ENCODE peak calls at places on chromosomes 12 and 14, in four cellular contexts. B is H9; Y is left ventricle myocardium inferior; K is CD8-positive, alpha-beta T cell. S is an unnamed sample.

GRCh38 chr14:93533437-93533836 is 102.7 kb downstream of the UNC79 start:
- DNase-seq in B (no peak), Y (no peak), K (no peak), S (no peak)

GRCh38 chr14:36944307-36945010 is 227.9 kb downstream of the SLC25A21 start:
- DNase-seq in B (no peak), Y (no peak), K (no peak), S (no peak)

GRCh38 chr12:119740835-119741234 is 72.9 kb downstream of the PRKAB1 start:
- DNase-seq in B (no peak), Y (no peak), K (no peak), S (no peak)

GRCh38 chr14:61644834-61645233 is 50.5 kb upstream of the HIF1A start:
- DNase-seq in B (no peak), Y (no peak), K (no peak), S (no peak)

GRCh38 chr14:104149617-104150141 is 11.3 kb downstream of the KIF26A start:
- DNase-seq in B (peak; percentile 89), Y (no peak), K (no peak), S (no peak)

GRCh38 chr14:35814371-35815005 is 5.4 kb upstream of the RALGAPA1 start:
- DNase-seq in B (peak; percentile 68), Y (no peak), K (peak; percentile 72), S (no peak)

GRCh38 chr12:57248934-57249742 is 1.8 kb downstream of the STAC3 start:
- DNase-seq in B (peak; percentile 36), Y (peak; percentile 29), K (no peak), S (no peak)

GRCh38 chr14:39488600-39488999 is 56.4 kb upstream of the FBXO33 start:
- DNase-seq in B (peak; percentile 73), Y (no peak), K (no peak), S (no peak)

GRCh38 chr12:74602881-74603523 is 65.4 kb downstream of the ATXN7L3B start:
- DNase-seq in B (no peak), Y (no peak), K (no peak), S (no peak)

GRCh38 chr12:98227162-98227561 is 288.2 kb upstream of the TMPO start:
- DNase-seq in B (no peak), Y (no peak), K (no peak), S (no peak)

GRCh38 chr12:131907379-131908081 is 13.1 kb downstream of the ULK1 start:
- DNase-seq in B (no peak), Y (no peak), K (no peak), S (no peak)

GRCh38 chr14:24343795-24344660 is 4.2 kb upstream of the RIPK3 start:
- DNase-seq in B (no peak), Y (no peak), K (no peak), S (no peak)

GRCh38 chr14:97626088-97626487 is 828.9 kb downstream of the VRK1 start:
- DNase-seq in B (no peak), Y (no peak), K (no peak), S (no peak)

GRCh38 chr12:47808574-47809380 is 10.9 kb downstream of the HDAC7 start:
- DNase-seq in B (no peak), Y (no peak), K (peak; percentile 40), S (no peak)

GRCh38 chr14:74913986-74914573 is 9.0 kb downstream of the RPS6KL1 start:
- DNase-seq in B (peak; percentile 62), Y (peak; percentile 74), K (no peak), S (peak; percentile 69)

GRCh38 chr12:114666746-114667668 is 17.0 kb downstream of the TBX3 start:
- DNase-seq in B (peak; percentile 63), Y (no peak), K (no peak), S (no peak)

GRCh38 chr12:34625116-34625515 is 602.8 kb downstream of the ALG10 start:
- DNase-seq in B (no peak), Y (no peak), K (no peak), S (no peak)

GRCh38 chr12:3816266-3816665 is 56.9 kb downstream of the PARP11 start:
- DNase-seq in B (no peak), Y (no peak), K (no peak), S (no peak)

GRCh38 chr12:52543985-52544888 is 8.7 kb downstream of the KRT71 start:
- DNase-seq in B (peak; percentile 45), Y (no peak), K (no peak), S (no peak)

GRCh38 chr14:94003397-94003796 is 6.3 kb downstream of the CCDC197 start:
- DNase-seq in B (no peak), Y (no peak), K (no peak), S (no peak)

GRCh38 chr14:73977896-73978295 is 27.8 kb downstream of the COQ6 start:
- DNase-seq in B (no peak), Y (no peak), K (no peak), S (no peak)

DNA sequence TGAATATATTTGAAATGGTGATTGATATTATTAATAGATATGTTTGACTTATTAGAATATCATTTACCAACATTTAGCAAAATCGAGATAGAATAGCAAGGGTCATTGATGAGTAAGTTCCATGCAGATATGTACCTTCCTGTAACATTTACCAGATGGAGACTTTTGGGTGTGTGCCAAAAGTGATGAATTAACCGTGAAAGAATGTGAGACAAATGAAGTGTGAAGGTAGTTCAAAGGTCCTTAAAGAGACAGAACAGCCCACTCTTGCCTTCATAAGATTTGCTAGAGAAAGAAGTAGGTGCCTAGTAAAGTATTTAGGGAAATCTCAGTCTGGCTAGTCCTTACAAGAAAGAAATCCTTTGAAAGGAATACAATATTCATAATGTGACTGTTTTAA is 45.5 kb downstream of the FGD4 start:
- DNase-seq in B (no peak), Y (no peak), K (no peak), S (no peak)
- H3K4me1 ChIP-seq in B (peaks cover 11% of the 10 kb centered on the region), Y (peaks cover 44% of the 10 kb centered on the region), K (no peaks in the 10 kb centered on the region), S (peaks cover 1% of the 10 kb centered on the region)

GRCh38 chr14:85529803-85530574 is at the start of gene FLRT2:
- DNase-seq in B (peak; percentile 61), Y (peak; percentile 50), K (no peak), S (peak; percentile 28)

GRCh38 chr14:85530626-85531025 is 682 bp downstream of the FLRT2 start:
- DNase-seq in B (no peak), Y (no peak), K (no peak), S (no peak)

GRCh38 chr14:85527458-85527857 is 2.5 kb upstream of the FLRT2 start:
- DNase-seq in B (no peak), Y (no peak), K (no peak), S (no peak)

GRCh38 chr14:85528080-85528881 is 1.7 kb upstream of the FLRT2 start:
- DNase-seq in B (peak; percentile 50), Y (no peak), K (no peak), S (peak; percentile 35)

GRCh38 chr14:85528882-85529585 is 910 bp upstream of the FLRT2 start:
- DNase-seq in B (no peak), Y (no peak), K (no peak), S (peak; percentile 7)
- TF ChIP-seq CTCF in B (no peak), Y (no peak), K (no peak), S (no peak)

GRCh38 chr12:6231359-6232268 is 31.4 kb downstream of the CD9 start:
- DNase-seq in B (no peak), Y (no peak), K (no peak), S (no peak)
- H3K4me1 ChIP-seq in B (no peaks in the 10 kb centered on the region), Y (peaks cover 94% of the 10 kb centered on the region), K (peaks cover 33% of the 10 kb centered on the region), S (peaks cover 94% of the 10 kb centered on the region)

DNA sequence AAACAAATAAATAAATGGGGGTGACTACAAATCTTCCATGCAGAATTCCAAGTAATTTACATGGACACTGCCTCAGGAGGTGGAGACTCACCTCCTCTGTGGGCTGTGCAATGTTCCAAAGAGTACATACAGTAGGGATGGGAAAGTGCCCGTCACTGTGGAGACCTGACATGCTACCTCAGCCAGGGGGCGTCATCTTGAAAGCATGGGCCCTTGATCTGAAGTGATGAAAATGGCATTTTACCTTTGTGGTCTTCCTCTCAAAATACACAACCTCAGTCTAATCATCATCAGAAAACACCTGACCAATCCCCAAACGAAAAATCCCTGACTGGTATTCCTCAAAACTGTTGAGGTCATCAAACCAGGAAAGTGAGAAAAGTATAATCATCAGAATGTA is 48.4 kb downstream of the ANAPC7 start:
- DNase-seq in B (peak; percentile 74), Y (no peak), K (peak; percentile 8), S (no peak)
- TF ChIP-seq CTCF in B (peak; percentile 79), Y (peak; percentile 45), K (peak; percentile 36), S (peak; percentile 35)

GRCh38 chr14:44960146-44960545 is 1.6 kb downstream of the KLHL28 start:
- DNase-seq in B (no peak), Y (no peak), K (no peak), S (no peak)
- H3K4me1 ChIP-seq in B (peaks cover 10% of the 10 kb centered on the region), Y (peaks cover 84% of the 10 kb centered on the region), K (peaks cover 47% of the 10 kb centered on the region), S (peaks cover 64% of the 10 kb centered on the region)

GRCh38 chr14:53956427-53957201 is at the start of gene BMP4:
- DNase-seq in B (peak; percentile 95), Y (peak; percentile 89), K (no peak), S (peak; percentile 75)
- TF ChIP-seq CTCF in B (peak; percentile 12), Y (no peak), K (no peak), S (no peak)

DNA sequence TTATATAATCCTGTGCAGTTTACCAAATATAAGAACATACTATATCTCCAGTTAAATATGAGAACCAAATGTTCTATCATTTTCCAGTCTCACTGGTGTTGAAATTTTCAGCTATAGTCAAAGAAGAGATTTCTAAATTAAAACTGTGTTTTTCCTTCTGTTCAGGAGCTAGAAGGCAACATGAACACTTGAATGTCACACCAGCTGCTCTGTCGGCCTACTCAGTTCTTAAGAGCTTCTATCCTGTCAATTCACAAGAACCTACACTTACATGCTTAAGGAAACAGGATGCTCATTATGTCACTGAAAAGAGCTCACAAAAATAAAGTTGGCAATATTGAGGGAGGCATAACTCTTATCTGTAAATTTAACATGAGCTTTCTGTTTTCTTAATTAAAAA is 43.1 kb downstream of the ATP2B1 start:
- DNase-seq in B (no peak), Y (no peak), K (no peak), S (no peak)
- H3K4me1 ChIP-seq in B (no peaks in the 10 kb centered on the region), Y (peaks cover 43% of the 10 kb centered on the region), K (peaks cover 45% of the 10 kb centered on the region), S (peaks cover 39% of the 10 kb centered on the region)

GRCh38 chr12:50222275-50222783 is 55.2 kb upstream of the CERS5 start:
- DNase-seq in B (peak; percentile 74), Y (peak; percentile 34), K (no peak), S (peak; percentile 39)
- TF ChIP-seq CTCF in B (peak; percentile 37), Y (peak; percentile 45), K (no peak), S (no peak)

GRCh38 chr12:46209165-46209564 is 59.7 kb downstream of the SLC38A1 start:
- DNase-seq in B (no peak), Y (no peak), K (no peak), S (no peak)
- H3K4me1 ChIP-seq in B (peaks cover 4% of the 10 kb centered on the region), Y (peaks cover 84% of the 10 kb centered on the region), K (peaks cover 77% of the 10 kb centered on the region), S (peaks cover 51% of the 10 kb centered on the region)